ENCODE peak calls at places on chromosomes 6 and 20, in eight cellular contexts. One of them, this sample, is unnamed. For H3K9me3, the result is how much of the 10 kb centered on the place peaks cover.

GRCh38 chr6:7479801-7480266 is 61.6 kb upstream of the DSP start:
- DNase-seq in PC-9: peak
- DNase-seq in CD4-positive, CD25-positive, alpha-beta regulatory T cell: no peak
- DNase-seq in effector memory CD4-positive, alpha-beta T cell: no peak
- DNase-seq in right atrium auricular region: no peak
- DNase-seq in spleen: no peak
- DNase-seq in esophagus squamous epithelium: no peak
- DNase-seq in GM23248: peak
- DNase-seq in this sample: no peak

GRCh38 chr6:168968228-168968627 is 285.4 kb downstream of the THBS2 start:
- DNase-seq in GM23248: peak
- DNase-seq in spleen: no peak
- DNase-seq in PC-9: no peak
- DNase-seq in CD4-positive, CD25-positive, alpha-beta regulatory T cell: no peak
- DNase-seq in esophagus squamous epithelium: no peak
- DNase-seq in effector memory CD4-positive, alpha-beta T cell: peak
- DNase-seq in right atrium auricular region: peak
- DNase-seq in this sample: no peak

GRCh38 chr20:59064214-59064722 is 21.7 kb upstream of the PRELID3B start:
- DNase-seq in effector memory CD4-positive, alpha-beta T cell: no peak
- DNase-seq in spleen: no peak
- DNase-seq in CD4-positive, CD25-positive, alpha-beta regulatory T cell: no peak
- DNase-seq in PC-9: no peak
- DNase-seq in GM23248: no peak
- DNase-seq in right atrium auricular region: no peak
- DNase-seq in esophagus squamous epithelium: no peak
- DNase-seq in this sample: no peak

GRCh38 chr6:116571683-116572000 is 338 bp downstream of the RWDD1 start:
- DNase-seq in effector memory CD4-positive, alpha-beta T cell: no peak
- DNase-seq in spleen: no peak
- DNase-seq in right atrium auricular region: no peak
- DNase-seq in CD4-positive, CD25-positive, alpha-beta regulatory T cell: no peak
- DNase-seq in PC-9: no peak
- DNase-seq in GM23248: no peak
- DNase-seq in esophagus squamous epithelium: no peak
- DNase-seq in this sample: no peak

GRCh38 chr20:19071442-19071717 is 141.1 kb upstream of the SLC24A3 start:
- DNase-seq in esophagus squamous epithelium: no peak
- DNase-seq in right atrium auricular region: no peak
- DNase-seq in spleen: no peak
- DNase-seq in PC-9: no peak
- DNase-seq in effector memory CD4-positive, alpha-beta T cell: no peak
- DNase-seq in CD4-positive, CD25-positive, alpha-beta regulatory T cell: no peak
- DNase-seq in GM23248: no peak
- DNase-seq in this sample: no peak

GRCh38 chr20:62117362-62117646 is 5.0 kb upstream of the LSM14B start:
- DNase-seq in CD4-positive, CD25-positive, alpha-beta regulatory T cell: no peak
- DNase-seq in spleen: no peak
- DNase-seq in esophagus squamous epithelium: no peak
- DNase-seq in GM23248: peak
- DNase-seq in right atrium auricular region: no peak
- DNase-seq in PC-9: no peak
- DNase-seq in effector memory CD4-positive, alpha-beta T cell: no peak
- DNase-seq in this sample: no peak

GRCh38 chr6:154932562-154933027 is 62.5 kb upstream of the TIAM2 start:
- DNase-seq in PC-9: peak
- DNase-seq in GM23248: peak
- DNase-seq in effector memory CD4-positive, alpha-beta T cell: no peak
- DNase-seq in spleen: no peak
- DNase-seq in right atrium auricular region: no peak
- DNase-seq in CD4-positive, CD25-positive, alpha-beta regulatory T cell: no peak
- DNase-seq in esophagus squamous epithelium: no peak
- DNase-seq in this sample: no peak

GRCh38 chr20:37920679-37921322 is 17.9 kb downstream of the VSTM2L start:
- DNase-seq in effector memory CD4-positive, alpha-beta T cell: no peak
- DNase-seq in GM23248: no peak
- DNase-seq in right atrium auricular region: no peak
- DNase-seq in spleen: no peak
- DNase-seq in PC-9: no peak
- DNase-seq in esophagus squamous epithelium: no peak
- DNase-seq in CD4-positive, CD25-positive, alpha-beta regulatory T cell: no peak
- DNase-seq in this sample: no peak

GRCh38 chr20:51326241-51326819 is 216.2 kb downstream of the NFATC2 start:
- DNase-seq in esophagus squamous epithelium: no peak
- DNase-seq in spleen: no peak
- DNase-seq in CD4-positive, CD25-positive, alpha-beta regulatory T cell: no peak
- DNase-seq in GM23248: peak
- DNase-seq in right atrium auricular region: no peak
- DNase-seq in effector memory CD4-positive, alpha-beta T cell: no peak
- DNase-seq in PC-9: no peak
- DNase-seq in this sample: no peak

GRCh38 chr6:44179072-44179536 is 20.5 kb downstream of the CAPN11 start:
- DNase-seq in GM23248: peak
- DNase-seq in right atrium auricular region: no peak
- DNase-seq in esophagus squamous epithelium: no peak
- DNase-seq in effector memory CD4-positive, alpha-beta T cell: no peak
- DNase-seq in spleen: no peak
- DNase-seq in CD4-positive, CD25-positive, alpha-beta regulatory T cell: no peak
- DNase-seq in PC-9: no peak
- DNase-seq in this sample: no peak

GRCh38 chr6:43338243-43338642 is 29.6 kb upstream of the CRIP3 start:
- DNase-seq in effector memory CD4-positive, alpha-beta T cell: no peak
- DNase-seq in CD4-positive, CD25-positive, alpha-beta regulatory T cell: no peak
- DNase-seq in PC-9: no peak
- DNase-seq in esophagus squamous epithelium: no peak
- DNase-seq in right atrium auricular region: no peak
- DNase-seq in spleen: no peak
- DNase-seq in GM23248: no peak
- DNase-seq in this sample: no peak

GRCh38 chr6:125194980-125195379 is 41.4 kb downstream of the TPD52L1 start:
- DNase-seq in esophagus squamous epithelium: no peak
- DNase-seq in effector memory CD4-positive, alpha-beta T cell: no peak
- DNase-seq in CD4-positive, CD25-positive, alpha-beta regulatory T cell: no peak
- DNase-seq in right atrium auricular region: no peak
- DNase-seq in GM23248: no peak
- DNase-seq in PC-9: no peak
- DNase-seq in spleen: no peak
- DNase-seq in this sample: no peak

GRCh38 chr20:865379-865778 is 31.9 kb downstream of the FAM110A start:
- DNase-seq in spleen: no peak
- DNase-seq in esophagus squamous epithelium: no peak
- DNase-seq in PC-9: no peak
- DNase-seq in CD4-positive, CD25-positive, alpha-beta regulatory T cell: no peak
- DNase-seq in right atrium auricular region: no peak
- DNase-seq in GM23248: no peak
- DNase-seq in effector memory CD4-positive, alpha-beta T cell: no peak
- DNase-seq in this sample: no peak
- H3K27ac ChIP-seq in spleen: no peak
- H3K27ac ChIP-seq in esophagus squamous epithelium: no peak
- H3K27ac ChIP-seq in PC-9: no peak
- H3K27ac ChIP-seq in CD4-positive, CD25-positive, alpha-beta regulatory T cell: no peak
- H3K27ac ChIP-seq in right atrium auricular region: no peak
- H3K27ac ChIP-seq in GM23248: no peak
- H3K27ac ChIP-seq in effector memory CD4-positive, alpha-beta T cell: no peak
- H3K27ac ChIP-seq in this sample: no peak

GRCh38 chr6:9851006-9851405 is 563.9 kb downstream of the TFAP2A start:
- DNase-seq in esophagus squamous epithelium: no peak
- DNase-seq in right atrium auricular region: no peak
- DNase-seq in PC-9: no peak
- DNase-seq in effector memory CD4-positive, alpha-beta T cell: no peak
- DNase-seq in CD4-positive, CD25-positive, alpha-beta regulatory T cell: no peak
- DNase-seq in spleen: no peak
- DNase-seq in GM23248: no peak
- DNase-seq in this sample: no peak
- H3K9me3 ChIP-seq in esophagus squamous epithelium: under half
- H3K9me3 ChIP-seq in right atrium auricular region: under half
- H3K9me3 ChIP-seq in PC-9: under half
- H3K9me3 ChIP-seq in effector memory CD4-positive, alpha-beta T cell: under half
- H3K9me3 ChIP-seq in CD4-positive, CD25-positive, alpha-beta regulatory T cell: under half
- H3K9me3 ChIP-seq in spleen: half or more
- H3K9me3 ChIP-seq in GM23248: under half
- H3K9me3 ChIP-seq in this sample: under half

GRCh38 chr20:40173877-40174276 is 515.2 kb downstream of the MAFB start:
- DNase-seq in CD4-positive, CD25-positive, alpha-beta regulatory T cell: no peak
- DNase-seq in effector memory CD4-positive, alpha-beta T cell: no peak
- DNase-seq in esophagus squamous epithelium: no peak
- DNase-seq in PC-9: no peak
- DNase-seq in spleen: no peak
- DNase-seq in right atrium auricular region: no peak
- DNase-seq in GM23248: no peak
- DNase-seq in this sample: no peak
- H3K4me3 ChIP-seq in CD4-positive, CD25-positive, alpha-beta regulatory T cell: no peak
- H3K4me3 ChIP-seq in effector memory CD4-positive, alpha-beta T cell: no peak
- H3K4me3 ChIP-seq in esophagus squamous epithelium: no peak
- H3K4me3 ChIP-seq in PC-9: no peak
- H3K4me3 ChIP-seq in spleen: no peak
- H3K4me3 ChIP-seq in right atrium auricular region: no peak
- H3K4me3 ChIP-seq in GM23248: no peak
- H3K4me3 ChIP-seq in this sample: no peak

DNA sequence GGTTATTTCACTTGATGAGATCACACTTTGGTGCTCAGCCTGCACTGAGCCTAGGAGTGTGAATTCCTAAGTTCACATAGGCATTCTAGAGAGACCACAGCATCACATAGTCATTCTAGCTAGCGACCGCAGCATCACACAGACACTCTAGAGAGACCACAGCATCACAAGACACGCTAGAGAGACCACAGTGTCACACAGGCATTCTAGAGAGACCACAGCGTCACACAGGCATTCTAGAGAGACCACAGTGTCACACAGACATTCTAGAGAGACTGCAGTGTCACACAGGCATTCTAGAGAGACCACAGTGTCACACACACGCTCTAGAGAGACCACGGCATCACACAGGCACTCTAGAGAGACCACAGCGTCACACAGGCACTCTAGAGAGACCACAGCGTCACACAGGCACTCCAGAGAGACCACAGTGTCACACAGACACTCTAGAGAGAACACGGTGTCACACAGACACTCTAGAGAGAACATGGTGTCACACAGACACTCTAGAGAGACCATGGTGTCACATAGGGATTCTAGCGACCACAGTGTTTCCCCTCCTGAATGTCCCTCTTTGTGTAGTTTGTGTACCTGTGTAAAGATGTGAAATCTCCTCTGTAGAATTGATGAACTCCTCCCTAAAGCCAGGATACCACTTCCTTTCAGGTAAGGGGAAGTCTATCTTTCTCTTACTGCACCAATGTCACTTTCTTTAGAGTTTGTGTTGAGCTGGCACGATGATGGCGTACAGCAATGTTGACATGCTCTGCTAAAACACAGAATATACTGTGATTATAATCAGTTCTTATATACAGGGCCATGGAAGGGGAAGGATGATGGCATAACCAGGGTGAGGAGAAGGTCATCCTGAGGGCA is 169.4 kb downstream of the ZDHHC14 start:
- DNase-seq in esophagus squamous epithelium: no peak
- DNase-seq in effector memory CD4-positive, alpha-beta T cell: peak
- DNase-seq in GM23248: no peak
- DNase-seq in right atrium auricular region: no peak
- DNase-seq in spleen: no peak
- DNase-seq in CD4-positive, CD25-positive, alpha-beta regulatory T cell: no peak
- DNase-seq in PC-9: no peak
- DNase-seq in this sample: no peak
- H3K27ac ChIP-seq in esophagus squamous epithelium: no peak
- H3K27ac ChIP-seq in effector memory CD4-positive, alpha-beta T cell: no peak
- H3K27ac ChIP-seq in GM23248: no peak
- H3K27ac ChIP-seq in right atrium auricular region: no peak
- H3K27ac ChIP-seq in spleen: peak
- H3K27ac ChIP-seq in CD4-positive, CD25-positive, alpha-beta regulatory T cell: no peak
- H3K27ac ChIP-seq in PC-9: peak
- H3K27ac ChIP-seq in this sample: no peak

DNA sequence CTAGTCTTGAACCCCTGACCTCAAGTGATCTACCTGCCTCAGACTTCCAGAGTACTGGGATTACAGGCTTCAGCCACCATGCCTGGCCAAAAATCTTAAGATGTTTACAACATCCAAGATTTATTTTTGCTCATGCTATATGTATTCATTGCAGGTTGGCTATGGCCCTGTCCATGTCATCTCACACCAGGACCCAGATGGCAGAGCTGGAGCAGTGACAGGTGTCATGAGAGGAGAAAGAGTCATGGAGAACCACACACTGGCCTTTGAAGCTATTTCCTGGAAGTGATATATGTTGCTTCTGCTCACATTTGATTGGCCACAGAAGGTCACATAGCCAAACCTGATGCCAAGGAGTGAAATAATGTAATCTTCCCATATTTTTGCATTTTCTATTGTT is 13.8 kb upstream of the DDR1 start:
- DNase-seq in effector memory CD4-positive, alpha-beta T cell: no peak
- DNase-seq in CD4-positive, CD25-positive, alpha-beta regulatory T cell: no peak
- DNase-seq in spleen: no peak
- DNase-seq in esophagus squamous epithelium: no peak
- DNase-seq in GM23248: no peak
- DNase-seq in PC-9: no peak
- DNase-seq in right atrium auricular region: no peak
- DNase-seq in this sample: no peak
- H3K9me3 ChIP-seq in effector memory CD4-positive, alpha-beta T cell: under half
- H3K9me3 ChIP-seq in CD4-positive, CD25-positive, alpha-beta regulatory T cell: under half
- H3K9me3 ChIP-seq in spleen: under half
- H3K9me3 ChIP-seq in esophagus squamous epithelium: under half
- H3K9me3 ChIP-seq in GM23248: under half
- H3K9me3 ChIP-seq in PC-9: under half
- H3K9me3 ChIP-seq in right atrium auricular region: under half
- H3K9me3 ChIP-seq in this sample: under half

DNA sequence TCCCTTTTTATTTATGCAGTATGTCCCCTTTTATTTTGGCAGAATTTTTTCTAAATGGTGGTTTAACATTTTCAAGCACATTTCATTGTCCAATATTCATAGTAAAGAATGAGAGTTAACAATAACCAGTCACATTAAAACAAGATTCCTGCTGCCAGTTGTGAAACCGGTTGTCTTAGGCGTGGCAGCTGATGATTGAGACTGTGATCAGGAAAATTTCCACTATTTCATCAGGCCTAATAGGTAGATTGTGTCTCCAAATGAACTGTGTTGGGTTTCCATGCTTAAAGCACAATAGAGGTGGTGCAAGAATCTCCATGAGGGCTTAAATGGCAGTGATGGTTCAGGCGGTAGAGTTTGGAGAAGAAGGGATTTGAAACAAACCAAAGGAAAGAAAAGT is 15.3 kb downstream of the PRDM1 start:
- DNase-seq in right atrium auricular region: no peak
- DNase-seq in esophagus squamous epithelium: no peak
- DNase-seq in spleen: no peak
- DNase-seq in GM23248: no peak
- DNase-seq in effector memory CD4-positive, alpha-beta T cell: no peak
- DNase-seq in CD4-positive, CD25-positive, alpha-beta regulatory T cell: no peak
- DNase-seq in PC-9: no peak
- DNase-seq in this sample: no peak
- H3K4me3 ChIP-seq in right atrium auricular region: no peak
- H3K4me3 ChIP-seq in esophagus squamous epithelium: no peak
- H3K4me3 ChIP-seq in spleen: peak
- H3K4me3 ChIP-seq in GM23248: no peak
- H3K4me3 ChIP-seq in effector memory CD4-positive, alpha-beta T cell: peak
- H3K4me3 ChIP-seq in CD4-positive, CD25-positive, alpha-beta regulatory T cell: peak
- H3K4me3 ChIP-seq in PC-9: no peak
- H3K4me3 ChIP-seq in this sample: peak

GRCh38 chr6:30883476-30883742 is 910 bp upstream of the DDR1 start:
- DNase-seq in spleen: no peak
- DNase-seq in PC-9: no peak
- DNase-seq in GM23248: no peak
- DNase-seq in esophagus squamous epithelium: no peak
- DNase-seq in CD4-positive, CD25-positive, alpha-beta regulatory T cell: no peak
- DNase-seq in effector memory CD4-positive, alpha-beta T cell: no peak
- DNase-seq in right atrium auricular region: no peak
- DNase-seq in this sample: no peak
- H3K27ac ChIP-seq in spleen: peak
- H3K27ac ChIP-seq in PC-9: peak
- H3K27ac ChIP-seq in GM23248: no peak
- H3K27ac ChIP-seq in esophagus squamous epithelium: peak
- H3K27ac ChIP-seq in CD4-positive, CD25-positive, alpha-beta regulatory T cell: peak
- H3K27ac ChIP-seq in effector memory CD4-positive, alpha-beta T cell: no peak
- H3K27ac ChIP-seq in right atrium auricular region: peak
- H3K27ac ChIP-seq in this sample: peak